ENCODE peak calls at places on chromosome 16, in five cellular contexts. A, G, M, I and W are unnamed samples.

GRCh38 chr16:3026003-3026378 is 2.2 kb downstream of the THOC6 start:
- DNase-seq in A (no peak), G (no peak), M (no peak), I (no peak), W (no peak)

GRCh38 chr16:48291754-48292153 is 44.4 kb upstream of the ABCC11 start:
- DNase-seq in A (no peak), G (no peak), M (no peak), I (no peak), W (no peak)

GRCh38 chr16:47069841-47070584 is 73.7 kb downstream of the NETO2 start:
- DNase-seq in A (no peak), G (no peak), M (no peak), I (no peak), W (no peak)

GRCh38 chr16:57619606-57620315 is 8.7 kb upstream of the ADGRG1 start:
- DNase-seq in A (no peak), G (no peak), M (no peak), I (no peak), W (no peak)

GRCh38 chr16:20868890-20869289 is 31.3 kb downstream of the DCUN1D3 start:
- DNase-seq in A (peak), G (no peak), M (no peak), I (no peak), W (no peak)

GRCh38 chr16:30457743-30458560 is 12.3 kb upstream of the SEPHS2 start:
- DNase-seq in A (no peak), G (no peak), M (no peak), I (no peak), W (no peak)

GRCh38 chr16:57906385-57907316 is 64.3 kb downstream of the CNGB1 start:
- DNase-seq in A (peak), G (no peak), M (peak), I (no peak), W (no peak)

GRCh38 chr16:21277927-21278706 is at the start of gene CRYM:
- DNase-seq in A (peak), G (no peak), M (peak), I (peak), W (no peak)

DNA sequence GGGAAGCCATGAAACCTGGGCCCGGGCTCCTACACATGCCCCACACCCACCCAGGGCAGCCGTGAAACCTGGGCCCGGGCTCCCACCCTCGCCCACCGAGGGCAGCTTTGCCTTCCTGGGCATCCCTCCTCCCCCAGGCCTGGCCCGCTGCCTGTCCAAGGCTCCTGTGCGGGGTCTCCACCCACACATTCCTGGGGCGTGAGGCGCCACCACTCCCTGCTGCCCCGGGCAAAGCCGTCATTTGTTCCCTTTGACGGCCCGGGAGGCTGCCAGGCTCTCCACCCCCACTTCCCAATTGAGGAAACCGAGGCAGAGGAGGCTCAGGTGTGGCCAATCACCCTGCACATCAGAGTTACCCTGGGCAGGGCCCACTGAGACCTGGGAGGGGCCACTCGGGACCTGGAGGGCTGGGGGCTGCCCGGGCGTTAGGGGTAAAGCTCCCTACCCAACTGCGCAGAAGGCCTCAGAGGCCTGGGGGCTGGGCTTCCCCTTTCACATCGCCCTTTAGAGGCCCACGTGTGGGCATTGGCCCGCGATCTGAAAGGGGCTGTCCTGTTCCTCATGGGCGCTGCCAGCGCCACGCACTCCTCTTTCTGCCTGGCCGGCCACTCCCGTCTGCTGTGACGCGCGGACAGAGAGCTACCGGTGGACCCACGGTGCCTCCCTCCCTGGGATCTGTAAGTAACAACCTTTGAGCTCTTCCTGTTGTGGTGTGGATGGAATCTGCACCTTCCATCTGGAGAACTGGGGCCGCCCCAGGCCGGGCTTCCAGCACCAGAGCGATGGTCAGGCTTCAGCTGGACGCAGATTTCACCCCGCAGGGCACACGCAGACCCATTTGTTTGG is at the start of gene MSLN:
- DNase-seq in A (no peak), G (no peak), M (no peak), I (no peak), W (no peak)
- H3K4me3 ChIP-seq in A (no peak), G (no peak), M (no peak), I (no peak), W (no peak)

GRCh38 chr16:1408171-1408837 is 6.2 kb downstream of the UNKL start:
- DNase-seq in A (peak), G (peak), M (peak), I (peak), W (peak)
- H3K4me3 ChIP-seq in A (peak), G (peak), M (peak), I (peak), W (peak)

GRCh38 chr16:50845296-50845695 is 103.4 kb downstream of the CYLD start:
- DNase-seq in A (no peak), G (no peak), M (no peak), I (no peak), W (no peak)
- H3K4me3 ChIP-seq in A (no peak), G (no peak), M (no peak), I (no peak), W (no peak)

DNA sequence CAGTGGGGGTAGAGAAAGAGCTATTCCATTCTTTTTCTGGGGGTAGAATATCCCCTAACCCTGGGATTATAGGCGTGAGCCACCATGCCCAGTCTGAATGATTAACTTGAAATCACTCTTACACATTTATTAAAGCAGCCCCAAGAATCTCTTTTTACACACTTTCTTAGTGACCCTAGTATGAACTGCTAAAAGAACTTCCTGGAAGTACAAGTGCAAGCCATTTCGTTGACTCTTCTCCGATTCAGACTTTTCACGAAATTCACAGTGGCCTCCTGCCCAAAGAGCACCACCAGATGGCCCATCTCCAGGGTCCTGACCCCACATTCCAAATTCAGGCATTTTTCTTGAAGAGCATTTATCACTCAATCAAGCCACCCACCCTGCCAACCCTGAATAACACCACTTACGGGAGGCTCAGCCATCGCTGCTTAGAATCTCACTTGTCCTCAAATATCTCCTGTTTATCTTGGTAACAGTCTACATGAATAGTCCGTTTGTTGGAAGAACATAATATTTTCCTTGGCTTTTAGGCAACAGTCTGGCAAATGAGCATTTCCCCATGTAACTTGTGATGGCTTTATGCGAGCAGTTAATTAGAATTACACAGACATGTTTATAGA is 28.0 kb downstream of the ZNF423 start:
- DNase-seq in A (no peak), G (no peak), M (no peak), I (no peak), W (no peak)
- H3K4me3 ChIP-seq in A (no peak), G (no peak), M (peak), I (no peak), W (no peak)

GRCh38 chr16:68564367-68564985 is 25.4 kb downstream of the ZFP90 start:
- DNase-seq in A (no peak), G (no peak), M (peak), I (no peak), W (no peak)
- H3K4me3 ChIP-seq in A (no peak), G (no peak), M (peak), I (peak), W (no peak)

GRCh38 chr16:11341371-11341770 is 3.9 kb upstream of the RMI2 start:
- DNase-seq in A (no peak), G (no peak), M (no peak), I (no peak), W (no peak)
- H3K4me3 ChIP-seq in A (no peak), G (no peak), M (no peak), I (no peak), W (no peak)